ENCODE peak calls at places on chromosomes 2 and 18, in seven cellular contexts. One of them, this sample, is unnamed.

GRCh38 chr2:45390433-45390832 is 220.6 kb downstream of the SRBD1 start:
- DNase-seq in GM20000: no peak
- DNase-seq in Calu3: no peak
- DNase-seq in astrocyte: no peak
- DNase-seq in stomach: no peak
- DNase-seq in pancreas: no peak
- DNase-seq in AG10803: no peak
- DNase-seq in this sample: no peak

GRCh38 chr2:113068706-113069485 is 1.1 kb downstream of the IL1F10 start:
- DNase-seq in GM20000: no peak
- DNase-seq in Calu3: peak; percentile 28
- DNase-seq in astrocyte: no peak
- DNase-seq in stomach: no peak
- DNase-seq in pancreas: no peak
- DNase-seq in AG10803: peak; percentile 22
- DNase-seq in this sample: no peak

GRCh38 chr2:211957799-211958198 is 580.8 kb downstream of the ERBB4 start:
- DNase-seq in GM20000: peak; percentile 35
- DNase-seq in Calu3: no peak
- DNase-seq in astrocyte: no peak
- DNase-seq in stomach: no peak
- DNase-seq in pancreas: no peak
- DNase-seq in AG10803: no peak
- DNase-seq in this sample: peak; percentile 13

GRCh38 chr18:384897-385296 is 115.6 kb downstream of the COLEC12 start:
- DNase-seq in GM20000: no peak
- DNase-seq in Calu3: no peak
- DNase-seq in astrocyte: no peak
- DNase-seq in stomach: no peak
- DNase-seq in pancreas: no peak
- DNase-seq in AG10803: no peak
- DNase-seq in this sample: no peak

GRCh38 chr2:33238111-33238510 is 238.3 kb upstream of the RASGRP3 start:
- DNase-seq in GM20000: no peak
- DNase-seq in Calu3: no peak
- DNase-seq in astrocyte: peak; percentile 73
- DNase-seq in stomach: no peak
- DNase-seq in pancreas: no peak
- DNase-seq in AG10803: peak; percentile 36
- DNase-seq in this sample: no peak

GRCh38 chr18:9708882-9709877 is 1.1 kb downstream of the RAB31 start:
- DNase-seq in GM20000: peak; percentile 65
- DNase-seq in Calu3: no peak
- DNase-seq in astrocyte: no peak
- DNase-seq in stomach: no peak
- DNase-seq in pancreas: no peak
- DNase-seq in AG10803: peak; percentile 57
- DNase-seq in this sample: peak; percentile 39

GRCh38 chr2:190835303-190835930 is 45.2 kb upstream of the GLS start:
- DNase-seq in GM20000: no peak
- DNase-seq in Calu3: peak; percentile 39
- DNase-seq in astrocyte: peak; percentile 86
- DNase-seq in stomach: no peak
- DNase-seq in pancreas: no peak
- DNase-seq in AG10803: peak; percentile 89
- DNase-seq in this sample: no peak

GRCh38 chr2:178674122-178674521 is 133.1 kb downstream of the TTN start:
- DNase-seq in GM20000: no peak
- DNase-seq in Calu3: no peak
- DNase-seq in astrocyte: no peak
- DNase-seq in stomach: no peak
- DNase-seq in pancreas: no peak
- DNase-seq in AG10803: no peak
- DNase-seq in this sample: no peak

GRCh38 chr2:221850076-221850475 is 278.0 kb upstream of the EPHA4 start:
- DNase-seq in GM20000: no peak
- DNase-seq in Calu3: no peak
- DNase-seq in astrocyte: peak; percentile 73
- DNase-seq in stomach: no peak
- DNase-seq in pancreas: no peak
- DNase-seq in AG10803: no peak
- DNase-seq in this sample: no peak

GRCh38 chr2:203492965-203493364 is 42.1 kb downstream of the RAPH1 start:
- DNase-seq in GM20000: no peak
- DNase-seq in Calu3: no peak
- DNase-seq in astrocyte: peak; percentile 67
- DNase-seq in stomach: no peak
- DNase-seq in pancreas: no peak
- DNase-seq in AG10803: peak; percentile 37
- DNase-seq in this sample: peak; percentile 22

GRCh38 chr2:14385043-14385442 is 247.5 kb upstream of the LRATD1 start:
- DNase-seq in GM20000: no peak
- DNase-seq in Calu3: no peak
- DNase-seq in astrocyte: no peak
- DNase-seq in stomach: no peak
- DNase-seq in pancreas: no peak
- DNase-seq in AG10803: peak; percentile 43
- DNase-seq in this sample: no peak

GRCh38 chr2:56099967-56100366 is 83.8 kb upstream of the CCDC85A start:
- DNase-seq in GM20000: no peak
- DNase-seq in Calu3: no peak
- DNase-seq in astrocyte: no peak
- DNase-seq in stomach: no peak
- DNase-seq in pancreas: no peak
- DNase-seq in AG10803: no peak
- DNase-seq in this sample: no peak

GRCh38 chr2:189104926-189105325 is 74.6 kb downstream of the COL5A2 start:
- DNase-seq in GM20000: no peak
- DNase-seq in Calu3: no peak
- DNase-seq in astrocyte: peak; percentile 54
- DNase-seq in stomach: no peak
- DNase-seq in pancreas: no peak
- DNase-seq in AG10803: no peak
- DNase-seq in this sample: no peak

GRCh38 chr2:9753276-9753600 is 90.0 kb upstream of the TAF1B start:
- DNase-seq in GM20000: peak; percentile 77
- DNase-seq in Calu3: peak; percentile 57
- DNase-seq in astrocyte: peak; percentile 97
- DNase-seq in stomach: peak; percentile 52
- DNase-seq in pancreas: no peak
- DNase-seq in AG10803: peak; percentile 89
- DNase-seq in this sample: peak; percentile 79

GRCh38 chr2:105865222-105865913 is 120.7 kb downstream of the NCK2 start:
- DNase-seq in GM20000: no peak
- DNase-seq in Calu3: no peak
- DNase-seq in astrocyte: peak; percentile 58
- DNase-seq in stomach: no peak
- DNase-seq in pancreas: no peak
- DNase-seq in AG10803: peak; percentile 38
- DNase-seq in this sample: no peak

GRCh38 chr2:46065152-46065551 is 232.1 kb upstream of the EPAS1 start:
- DNase-seq in GM20000: no peak
- DNase-seq in Calu3: no peak
- DNase-seq in astrocyte: peak; percentile 91
- DNase-seq in stomach: no peak
- DNase-seq in pancreas: no peak
- DNase-seq in AG10803: peak; percentile 11
- DNase-seq in this sample: no peak

GRCh38 chr2:112794131-112794733 is 9.9 kb upstream of the IL1A start:
- DNase-seq in GM20000: peak; percentile 39
- DNase-seq in Calu3: peak; percentile 82
- DNase-seq in astrocyte: peak; percentile 82
- DNase-seq in stomach: peak; percentile 44
- DNase-seq in pancreas: peak; percentile 33
- DNase-seq in AG10803: peak; percentile 95
- DNase-seq in this sample: peak; percentile 35

GRCh38 chr2:218259099-218259921 is 1.5 kb upstream of the GPBAR1 start:
- DNase-seq in GM20000: no peak
- DNase-seq in Calu3: no peak
- DNase-seq in astrocyte: peak; percentile 68
- DNase-seq in stomach: no peak
- DNase-seq in pancreas: no peak
- DNase-seq in AG10803: peak; percentile 67
- DNase-seq in this sample: no peak
- TF ChIP-seq CTCF in GM20000: no peak
- TF ChIP-seq CTCF in Calu3: no peak
- TF ChIP-seq CTCF in astrocyte: no peak
- TF ChIP-seq CTCF in stomach: no peak
- TF ChIP-seq CTCF in pancreas: no peak
- TF ChIP-seq CTCF in AG10803: no peak
- TF ChIP-seq CTCF in this sample: no peak

GRCh38 chr2:49490710-49491109 is 336.4 kb upstream of the FSHR start:
- DNase-seq in GM20000: peak; percentile 36
- DNase-seq in Calu3: peak; percentile 24
- DNase-seq in astrocyte: no peak
- DNase-seq in stomach: peak; percentile 45
- DNase-seq in pancreas: peak; percentile 36
- DNase-seq in AG10803: no peak
- DNase-seq in this sample: peak; percentile 39
- TF ChIP-seq CTCF in GM20000: peak; percentile 12
- TF ChIP-seq CTCF in Calu3: peak; percentile 36
- TF ChIP-seq CTCF in astrocyte: no peak
- TF ChIP-seq CTCF in stomach: peak; percentile 35
- TF ChIP-seq CTCF in pancreas: peak; percentile 30
- TF ChIP-seq CTCF in AG10803: peak; percentile 34
- TF ChIP-seq CTCF in this sample: peak; percentile 55

GRCh38 chr2:11696736-11697102 is 26.7 kb upstream of the NTSR2 start:
- DNase-seq in GM20000: no peak
- DNase-seq in Calu3: no peak
- DNase-seq in astrocyte: no peak
- DNase-seq in stomach: no peak
- DNase-seq in pancreas: no peak
- DNase-seq in AG10803: no peak
- DNase-seq in this sample: no peak

GRCh38 chr2:11691071-11691660 is 21.2 kb upstream of the NTSR2 start:
- DNase-seq in GM20000: no peak
- DNase-seq in Calu3: no peak
- DNase-seq in astrocyte: no peak
- DNase-seq in stomach: no peak
- DNase-seq in pancreas: no peak
- DNase-seq in AG10803: no peak
- DNase-seq in this sample: no peak

GRCh38 chr2:11697103-11697871 is 27.3 kb upstream of the NTSR2 start:
- DNase-seq in GM20000: no peak
- DNase-seq in Calu3: peak; percentile 34
- DNase-seq in astrocyte: peak; percentile 73
- DNase-seq in stomach: no peak
- DNase-seq in pancreas: no peak
- DNase-seq in AG10803: peak; percentile 72
- DNase-seq in this sample: no peak

GRCh38 chr2:11695576-11695975 is 25.6 kb upstream of the NTSR2 start:
- DNase-seq in GM20000: no peak
- DNase-seq in Calu3: no peak
- DNase-seq in astrocyte: no peak
- DNase-seq in stomach: no peak
- DNase-seq in pancreas: no peak
- DNase-seq in AG10803: no peak
- DNase-seq in this sample: no peak

GRCh38 chr2:11692966-11693521 is 23.0 kb upstream of the NTSR2 start:
- DNase-seq in GM20000: peak; percentile 79
- DNase-seq in Calu3: peak; percentile 80
- DNase-seq in astrocyte: no peak
- DNase-seq in stomach: peak; percentile 74
- DNase-seq in pancreas: peak; percentile 88
- DNase-seq in AG10803: peak; percentile 53
- DNase-seq in this sample: peak; percentile 77
- TF ChIP-seq CTCF in GM20000: peak; percentile 62
- TF ChIP-seq CTCF in Calu3: peak; percentile 65
- TF ChIP-seq CTCF in astrocyte: peak; percentile 80
- TF ChIP-seq CTCF in stomach: peak; percentile 68
- TF ChIP-seq CTCF in pancreas: peak; percentile 54
- TF ChIP-seq CTCF in AG10803: peak; percentile 93
- TF ChIP-seq CTCF in this sample: peak; percentile 77

GRCh38 chr2:8306530-8307351 is 375.1 kb upstream of the ID2 start:
- DNase-seq in GM20000: no peak
- DNase-seq in Calu3: no peak
- DNase-seq in astrocyte: peak; percentile 78
- DNase-seq in stomach: no peak
- DNase-seq in pancreas: no peak
- DNase-seq in AG10803: peak; percentile 12
- DNase-seq in this sample: no peak

GRCh38 chr2:8300905-8301304 is 381.0 kb upstream of the ID2 start:
- DNase-seq in GM20000: no peak
- DNase-seq in Calu3: no peak
- DNase-seq in astrocyte: no peak
- DNase-seq in stomach: no peak
- DNase-seq in pancreas: no peak
- DNase-seq in AG10803: no peak
- DNase-seq in this sample: no peak

GRCh38 chr2:8300216-8300615 is 381.6 kb upstream of the ID2 start:
- DNase-seq in GM20000: no peak
- DNase-seq in Calu3: no peak
- DNase-seq in astrocyte: no peak
- DNase-seq in stomach: no peak
- DNase-seq in pancreas: peak; percentile 3
- DNase-seq in AG10803: no peak
- DNase-seq in this sample: no peak

GRCh38 chr2:8304821-8305766 is 376.8 kb upstream of the ID2 start:
- DNase-seq in GM20000: no peak
- DNase-seq in Calu3: no peak
- DNase-seq in astrocyte: no peak
- DNase-seq in stomach: no peak
- DNase-seq in pancreas: no peak
- DNase-seq in AG10803: no peak
- DNase-seq in this sample: no peak

DNA sequence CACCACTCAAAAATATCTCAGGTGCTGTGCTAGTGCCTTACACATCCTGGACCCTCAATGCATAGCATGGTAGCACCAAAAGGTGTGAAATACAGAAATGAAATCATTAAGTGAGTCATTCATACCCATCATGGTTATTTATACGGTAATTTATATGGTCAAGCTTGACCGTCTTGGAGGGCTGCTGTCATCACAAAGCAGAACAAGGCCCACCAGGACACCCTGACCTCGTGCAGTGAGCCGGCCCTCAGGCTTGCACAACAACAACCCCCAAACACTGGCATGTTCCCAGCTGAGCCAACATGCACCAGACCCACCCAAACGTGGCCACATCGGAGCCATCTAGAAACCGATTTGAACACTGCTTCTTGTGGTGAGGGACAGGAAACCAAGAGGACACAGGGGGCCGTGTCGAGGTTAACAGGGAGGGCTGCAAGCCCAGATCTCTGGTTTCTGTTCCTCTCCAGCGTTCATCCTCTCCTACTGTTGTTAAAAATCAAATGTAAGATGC is 378.5 kb upstream of the ID2 start:
- DNase-seq in GM20000: peak; percentile 73
- DNase-seq in Calu3: no peak
- DNase-seq in astrocyte: peak; percentile 26
- DNase-seq in stomach: peak; percentile 60
- DNase-seq in pancreas: peak; percentile 57
- DNase-seq in AG10803: no peak
- DNase-seq in this sample: peak; percentile 78
- TF ChIP-seq CTCF in GM20000: no peak
- TF ChIP-seq CTCF in Calu3: no peak
- TF ChIP-seq CTCF in astrocyte: no peak
- TF ChIP-seq CTCF in stomach: no peak
- TF ChIP-seq CTCF in pancreas: no peak
- TF ChIP-seq CTCF in AG10803: no peak
- TF ChIP-seq CTCF in this sample: peak; percentile 23